ENCODE peak calls at places on chromosomes 7 and 10, in eight cellular contexts. K is gastrocnemius medialis, Y is fibroblast of the aortic adventitia, D is psoas muscle, O is HTR-8/SVneo, W is dorsolateral prefrontal cortex, G is neural crest cell, Z is NCI-H1092. C is an unnamed sample.

GRCh38 chr7:130500463-130500862 is 8.6 kb downstream of the MEST start:
- DNase-seq in G (no peak), Y (no peak), W (no peak), O (no peak), Z (no peak), K (no peak), D (no peak), C (no peak)

GRCh38 chr10:29181936-29182335 is 106.9 kb upstream of the LYZL1 start:
- DNase-seq in Y (no peak), K (no peak), W (no peak), Z (no peak), G (no peak), D (no peak), O (no peak), C (no peak)

GRCh38 chr7:155069992-155070827 is at the start of gene HTR5A:
- DNase-seq in Y (peak), D (peak), G (peak), O (peak), W (peak), Z (peak), K (peak), C (peak)

GRCh38 chr7:28207486-28208158 is 27.0 kb upstream of the JAZF1 start:
- DNase-seq in Y (peak), G (no peak), O (no peak), W (no peak), K (no peak), D (no peak), Z (no peak), C (no peak)

GRCh38 chr7:138746073-138746472 is 44.9 kb upstream of the SVOPL start:
- DNase-seq in O (no peak), G (no peak), W (no peak), D (no peak), K (no peak), Y (no peak), Z (no peak), C (no peak)

GRCh38 chr7:16695621-16696237 is 49.7 kb downstream of the BZW2 start:
- DNase-seq in Z (peak), O (peak), G (no peak), Y (peak), D (no peak), K (no peak), W (no peak), C (no peak)

GRCh38 chr7:81218480-81219106 is 299.7 kb upstream of the SEMA3C start:
- DNase-seq in W (no peak), Z (no peak), D (no peak), O (no peak), G (no peak), Y (no peak), K (no peak), C (no peak)

GRCh38 chr10:129953541-129954031 is 10.5 kb downstream of the EBF3 start:
- DNase-seq in K (no peak), Z (no peak), O (no peak), D (no peak), W (no peak), G (no peak), Y (peak), C (no peak)

GRCh38 chr10:69451784-69452251 is 553 bp downstream of the TSPAN15 start:
- DNase-seq in D (no peak), W (no peak), K (no peak), O (no peak), Y (no peak), G (no peak), Z (no peak), C (no peak)

GRCh38 chr10:74825033-74825370 is 1.4 kb upstream of the KAT6B start:
- DNase-seq in Z (no peak), K (peak), D (peak), G (peak), O (peak), Y (no peak), W (peak), C (peak)